ENCODE peak calls at places on chromosome 18, in eight cellular contexts. N is astrocyte of the spinal cord; O is activated T-helper 1 cell treated with anti-CD3 and anti-CD28 coated beads, Interleukin-2, amount 50 U/mL, for 16 hours; F is endothelial cell; E is activated CD4-positive, alpha-beta T cell treated with anti-CD3 and anti-CD28 coated beads for 4 hours; Z is fibroblast of mammary gland; L is fibroblast of lung; X is HTR-8/SVneo. C is an unnamed sample.

GRCh38 chr18:30991397-30991796 is 51.1 kb downstream of the DSC3 start:
- DNase-seq in Z (no peak), O (no peak), L (no peak), F (no peak), E (no peak), N (no peak), X (no peak), C (no peak)

GRCh38 chr18:55096261-55097026 is 137.2 kb upstream of the CCDC68 start:
- DNase-seq in N (peak), Z (peak), L (peak), X (peak), E (no peak), O (no peak), F (peak), C (peak)

GRCh38 chr18:8257851-8258434 is 351.3 kb upstream of the RAB12 start:
- DNase-seq in E (no peak), N (no peak), X (no peak), F (peak), O (no peak), L (no peak), Z (no peak), C (no peak)

GRCh38 chr18:12857215-12857924 is 26.7 kb downstream of the PTPN2 start:
- DNase-seq in O (no peak), X (no peak), E (peak), Z (no peak), N (no peak), F (no peak), L (no peak), C (no peak)

GRCh38 chr18:14189858-14190257 is 57.6 kb upstream of the ZNF519 start:
- DNase-seq in L (peak), Z (peak), F (no peak), E (no peak), O (no peak), N (peak), X (peak), C (no peak)

GRCh38 chr18:75087119-75088020 is 121.6 kb downstream of the PTGR3 start:
- DNase-seq in L (no peak), F (no peak), Z (no peak), N (no peak), X (no peak), E (no peak), O (no peak), C (no peak)

GRCh38 chr18:60471652-60472051 is 99.1 kb upstream of the MC4R start:
- DNase-seq in N (peak), E (no peak), O (no peak), F (no peak), Z (no peak), L (no peak), X (no peak), C (no peak)

GRCh38 chr18:26435415-26436095 is 112.8 kb downstream of the KCTD1 start:
- DNase-seq in Z (no peak), O (no peak), L (no peak), N (no peak), X (no peak), E (no peak), F (no peak), C (no peak)

GRCh38 chr18:11521853-11522252 is 87.5 kb upstream of the SLC35G4 start:
- DNase-seq in N (no peak), X (no peak), Z (no peak), F (no peak), L (no peak), O (no peak), E (no peak), C (no peak)

GRCh38 chr18:31097666-31098065 is 4.6 kb downstream of the DSC2 start:
- DNase-seq in F (no peak), L (no peak), N (no peak), E (no peak), O (no peak), X (no peak), Z (no peak), C (no peak)

GRCh38 chr18:28651298-28651697 is 474.4 kb upstream of the CDH2 start:
- DNase-seq in O (no peak), F (no peak), X (no peak), Z (no peak), N (no peak), E (no peak), L (no peak), C (no peak)

GRCh38 chr18:816088-816653 is 4.1 kb upstream of the YES1 start:
- DNase-seq in F (no peak), X (no peak), Z (no peak), O (no peak), N (no peak), E (no peak), L (no peak), C (no peak)

GRCh38 chr18:21053127-21053526 is 58.5 kb downstream of the ROCK1 start:
- DNase-seq in N (peak), O (no peak), F (no peak), E (no peak), X (no peak), L (peak), Z (peak), C (no peak)

GRCh38 chr18:60331890-60332289 is 40.7 kb downstream of the MC4R start:
- DNase-seq in O (no peak), X (no peak), Z (no peak), N (no peak), E (no peak), F (no peak), L (no peak), C (peak)

GRCh38 chr18:6219116-6219717 is 195.5 kb downstream of the L3MBTL4 start:
- DNase-seq in X (peak), O (no peak), F (peak), L (peak), N (peak), Z (peak), E (no peak), C (no peak)

GRCh38 chr18:24142376-24142775 is 3.5 kb downstream of the CABYR start:
- DNase-seq in N (no peak), F (no peak), X (no peak), O (no peak), Z (no peak), E (no peak), L (no peak), C (no peak)

GRCh38 chr18:35051978-35052377 is 10.8 kb downstream of the MAPRE2 start:
- DNase-seq in Z (peak), N (peak), O (no peak), E (no peak), X (no peak), F (no peak), L (peak), C (no peak)

GRCh38 chr18:56240405-56240804 is 398.0 kb downstream of the TXNL1 start:
- DNase-seq in Z (peak), F (no peak), L (peak), O (no peak), X (no peak), E (no peak), N (peak), C (no peak)

GRCh38 chr18:26621161-26622026 is 73.0 kb upstream of the KCTD1 start:
- DNase-seq in Z (peak), E (no peak), O (no peak), F (peak), L (peak), X (no peak), N (peak), C (peak)

GRCh38 chr18:45962866-45963265 is 4.3 kb downstream of the EPG5 start:
- DNase-seq in N (peak), O (no peak), E (no peak), Z (peak), X (no peak), L (peak), F (no peak), C (no peak)

GRCh38 chr18:63111549-63112402 is 207.8 kb downstream of the BCL2 start:
- DNase-seq in E (no peak), Z (no peak), N (no peak), F (no peak), X (no peak), O (no peak), L (no peak), C (peak)

GRCh38 chr18:35501369-35501768 is 3.6 kb upstream of the INO80C start:
- DNase-seq in F (no peak), X (no peak), E (no peak), Z (no peak), L (no peak), O (no peak), N (no peak), C (no peak)

GRCh38 chr18:26961805-26962204 is 96.3 kb upstream of the AQP4 start:
- DNase-seq in N (no peak), L (no peak), Z (no peak), F (no peak), X (no peak), E (no peak), O (no peak), C (no peak)

GRCh38 chr18:42174909-42175308 is 219.9 kb downstream of the PIK3C3 start:
- DNase-seq in N (peak), E (no peak), X (no peak), F (no peak), L (no peak), Z (no peak), O (no peak), C (no peak)

GRCh38 chr18:67281746-67282145 is 234.8 kb downstream of the DSEL start:
- DNase-seq in N (no peak), O (no peak), E (no peak), L (no peak), F (no peak), Z (no peak), X (no peak), C (no peak)

GRCh38 chr18:64409511-64409910 is 260.6 kb upstream of the LINC00305 start:
- DNase-seq in Z (peak), O (no peak), E (no peak), L (peak), X (no peak), N (peak), F (peak), C (peak)

GRCh38 chr18:8661754-8662573 is 43.4 kb upstream of the MTCL1 start:
- DNase-seq in E (no peak), F (peak), N (peak), Z (no peak), X (no peak), O (no peak), L (peak), C (peak)

GRCh38 chr18:76686737-76687231 is 135.6 kb upstream of the ZNF236 start:
- DNase-seq in F (peak), L (peak), X (peak), O (no peak), E (no peak), Z (peak), N (peak), C (peak)

GRCh38 chr18:77000527-77000926 is 132.1 kb downstream of the MBP start:
- DNase-seq in X (peak), E (peak), N (peak), L (peak), F (peak), O (peak), Z (peak), C (peak)

C was measured in BE2C.